ENCODE peak calls at places on chromosomes 11 and 22, in five cellular contexts. D is A549, H is K562, R is H54, E is right lobe of liver. L is an unnamed sample.

GRCh38 chr11:1469911-1470680 is 16.5 kb downstream of the MOB2 start:
- DNase-seq in D (no peak), H (no peak), R (no peak), E (no peak), L (no peak)

GRCh38 chr11:110759972-110760381 is 47.7 kb upstream of the ARHGAP20 start:
- DNase-seq in D (no peak), H (no peak), R (no peak), E (peak; percentile 31), L (no peak)

GRCh38 chr22:17087176-17088131 is 2.7 kb downstream of the IL17RA start:
- DNase-seq in D (no peak), H (no peak), R (no peak), E (no peak), L (peak; percentile 50)

GRCh38 chr11:134252539-134253188 is 488 bp downstream of the THYN1 start:
- DNase-seq in D (peak; percentile 4), H (no peak), R (no peak), E (no peak), L (no peak)

GRCh38 chr11:37616291-37616690 is 1018.3 kb upstream of the RAG2 start:
- DNase-seq in D (no peak), H (no peak), R (no peak), E (no peak), L (no peak)

GRCh38 chr11:74057251-74058151 is 48.6 kb upstream of the UCP3 start:
- DNase-seq in D (peak; percentile 29), H (peak; percentile 37), R (peak; percentile 38), E (no peak), L (no peak)

GRCh38 chr11:44889266-44889665 is 61.4 kb downstream of the TP53I11 start:
- DNase-seq in D (no peak), H (no peak), R (no peak), E (no peak), L (no peak)

GRCh38 chr11:58958500-58958899 is 19.2 kb downstream of the GLYATL1 start:
- DNase-seq in D (no peak), H (peak; percentile 58), R (no peak), E (peak; percentile 49), L (no peak)

GRCh38 chr11:121012091-121012490 is 11.8 kb upstream of the TBCEL start:
- DNase-seq in D (no peak), H (no peak), R (no peak), E (no peak), L (no peak)

DNA sequence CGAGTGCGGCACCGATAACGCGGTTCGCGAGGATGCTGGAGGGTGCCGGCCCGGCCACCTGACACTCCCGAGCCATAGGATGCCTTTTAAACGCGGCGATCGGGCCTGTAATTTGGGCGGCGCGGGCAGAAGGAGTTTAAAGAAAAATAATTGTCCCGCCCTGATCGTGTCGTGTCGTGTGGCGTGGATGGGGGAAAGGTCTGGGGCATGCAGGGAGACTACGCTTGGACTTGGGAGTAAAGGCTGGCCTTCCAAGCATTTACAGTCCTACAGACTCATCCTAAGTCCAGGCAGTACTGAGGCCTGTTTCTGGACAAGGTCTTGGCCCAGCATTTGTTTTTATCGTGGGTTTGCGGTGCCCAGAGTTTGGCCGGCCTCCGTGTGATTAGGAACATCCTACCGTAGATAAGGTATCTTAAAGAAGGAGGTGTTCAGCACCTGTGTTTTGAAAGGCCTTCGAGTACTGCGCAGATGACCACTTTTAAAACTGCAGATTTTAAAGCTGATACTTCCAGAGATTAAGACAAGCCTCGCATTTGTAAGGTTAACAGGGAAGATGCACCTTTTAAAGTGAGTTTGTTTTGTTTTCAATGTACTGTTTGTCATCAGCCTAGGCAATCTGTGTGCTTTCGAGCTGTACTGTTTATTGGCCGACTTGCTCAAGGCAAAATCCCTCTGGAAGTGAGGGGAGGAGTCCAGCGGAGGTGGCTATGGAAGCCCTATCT is 1.5 kb downstream of the WEE1 start:
- DNase-seq in D (peak; percentile 75), H (peak; percentile 51), R (peak; percentile 71), E (peak; percentile 47), L (peak; percentile 90)
- TF ChIP-seq POLR2A in D (no peak), H (peak; percentile 70), R (no peak), E (peak; percentile 92), L (peak; percentile 85)

GRCh38 chr22:18110194-18110943 is at the start of gene TUBA8:
- DNase-seq in D (no peak), H (no peak), R (no peak), E (peak; percentile 66), L (no peak)
- TF ChIP-seq POLR2A in D (no peak), H (no peak), R (no peak), E (no peak), L (no peak)

GRCh38 chr22:19178065-19178658 is 374 bp downstream of the SLC25A1 start:
- DNase-seq in D (peak; percentile 13), H (peak; percentile 98), R (no peak), E (no peak), L (peak; percentile 80)

GRCh38 chr22:19180234-19180633 is 1.7 kb upstream of the SLC25A1 start:
- DNase-seq in D (no peak), H (no peak), R (no peak), E (no peak), L (no peak)

GRCh38 chr22:19177164-19178064 is 1.1 kb downstream of the SLC25A1 start:
- DNase-seq in D (no peak), H (no peak), R (no peak), E (no peak), L (peak; percentile 65)

GRCh38 chr22:19179472-19180048 is 1.0 kb upstream of the SLC25A1 start:
- DNase-seq in D (peak; percentile 55), H (peak; percentile 93), R (peak; percentile 59), E (peak; percentile 78), L (peak; percentile 93)

GRCh38 chr22:19178659-19179471 is at the start of gene SLC25A1:
- DNase-seq in D (peak; percentile 72), H (peak; percentile 100), R (peak; percentile 73), E (peak; percentile 97), L (peak; percentile 96)
- TF ChIP-seq POLR2A in D (peak; percentile 59), H (no peak), R (peak; percentile 32), E (peak; percentile 95), L (no peak)

GRCh38 chr11:40134820-40135219 is 1324.6 kb downstream of the LRRC4C start:
- DNase-seq in D (no peak), H (no peak), R (no peak), E (no peak), L (no peak)

GRCh38 chr11:40139507-40139906 is 1319.9 kb downstream of the LRRC4C start:
- DNase-seq in D (no peak), H (no peak), R (no peak), E (no peak), L (no peak)

GRCh38 chr11:40140560-40140959 is 1318.9 kb downstream of the LRRC4C start:
- DNase-seq in D (no peak), H (no peak), R (no peak), E (no peak), L (no peak)
- TF ChIP-seq POLR2A in D (no peak), H (no peak), R (no peak), E (no peak), L (no peak)